ENCODE peak calls at places on chromosomes 16 and 17, in nine cellular contexts. Z is GM23248, C is fibroblast of lung, V is H9, I is HTR-8/SVneo, L is NCI-H2029 treated with DMSO at 0.1 percent for 48 hours, Y is ecto neural progenitor cell, W is mesenchymal stem cell, X is glutamatergic neuron. O is an unnamed sample.

GRCh38 chr16:28834873-28835863 is 11.0 kb downstream of the TUFM start:
- DNase-seq in Z (no peak), C (no peak), V (no peak), I (no peak), L (no peak), Y (no peak), W (no peak), X (no peak), O (no peak)

GRCh38 chr17:17724991-17725852 is 44.0 kb downstream of the RAI1 start:
- DNase-seq in Z (no peak), C (no peak), V (peak), I (no peak), L (no peak), Y (peak), W (peak), X (no peak), O (peak)

GRCh38 chr16:30666681-30667080 is 8.4 kb downstream of the FBRS start:
- DNase-seq in Z (peak), C (peak), V (no peak), I (no peak), L (no peak), Y (no peak), W (no peak), X (no peak), O (no peak)

GRCh38 chr17:40293363-40293762 is 5.7 kb downstream of the CDC6 start:
- DNase-seq in Z (no peak), C (no peak), V (no peak), I (no peak), L (no peak), Y (no peak), W (peak), X (no peak), O (no peak)

GRCh38 chr17:20095366-20096080 is 86.4 kb downstream of the SPECC1 start:
- DNase-seq in Z (peak), C (peak), V (peak), I (peak), L (no peak), Y (peak), W (peak), X (peak), O (peak)

GRCh38 chr17:82030470-82031302 is 792 bp upstream of the RAC3 start:
- DNase-seq in Z (peak), C (peak), V (peak), I (peak), L (peak), Y (peak), W (peak), X (peak), O (peak)

GRCh38 chr16:66740010-66740409 is 11.4 kb downstream of the DYNC1LI2 start:
- DNase-seq in Z (peak), C (no peak), V (peak), I (peak), L (no peak), Y (no peak), W (peak), X (peak), O (peak)

GRCh38 chr16:19143241-19143640 is 24.8 kb upstream of the SYT17 start:
- DNase-seq in Z (no peak), C (peak), V (no peak), I (no peak), L (no peak), Y (no peak), W (no peak), X (no peak), O (no peak)

GRCh38 chr17:82596316-82596715 is 51.9 kb downstream of the WDR45B start:
- DNase-seq in Z (no peak), C (no peak), V (no peak), I (no peak), L (no peak), Y (no peak), W (no peak), X (no peak), O (no peak)

GRCh38 chr17:35733366-35733765 is 1.9 kb downstream of the RASL10B start:
- DNase-seq in Z (no peak), C (no peak), V (no peak), I (no peak), L (no peak), Y (no peak), W (no peak), X (no peak), O (peak)

GRCh38 chr17:17926840-17927449 is 45.3 kb downstream of the TOM1L2 start:
- DNase-seq in Z (no peak), C (no peak), V (no peak), I (no peak), L (no peak), Y (no peak), W (no peak), X (no peak), O (no peak)

GRCh38 chr17:9987779-9988585 is 82.9 kb upstream of the RCVRN start:
- DNase-seq in Z (peak), C (peak), V (peak), I (peak), L (no peak), Y (peak), W (peak), X (peak), O (peak)

GRCh38 chr16:54460254-54460860 is 173.8 kb upstream of the IRX3 start:
- DNase-seq in Z (peak), C (no peak), V (no peak), I (no peak), L (no peak), Y (no peak), W (no peak), X (no peak), O (no peak)

GRCh38 chr17:55717898-55718735 is 4.5 kb downstream of the TMEM100 start:
- DNase-seq in Z (peak), C (peak), V (peak), I (peak), L (peak), Y (peak), W (peak), X (peak), O (peak)

GRCh38 chr17:80108321-80108971 is 7.1 kb downstream of the GAA start:
- DNase-seq in Z (no peak), C (no peak), V (peak), I (no peak), L (no peak), Y (no peak), W (no peak), X (no peak), O (peak)

GRCh38 chr16:19884021-19884485 is 595 bp downstream of the GPRC5B start:
- DNase-seq in Z (peak), C (no peak), V (peak), I (peak), L (no peak), Y (peak), W (peak), X (peak), O (no peak)

GRCh38 chr17:82103588-82104451 is 5.8 kb upstream of the FASN start:
- DNase-seq in Z (peak), C (no peak), V (peak), I (no peak), L (no peak), Y (peak), W (no peak), X (no peak), O (peak)

GRCh38 chr17:21289902-21290571 is 5.5 kb downstream of the MAP2K3 start:
- DNase-seq in Z (peak), C (no peak), V (no peak), I (no peak), L (no peak), Y (no peak), W (no peak), X (no peak), O (no peak)

GRCh38 chr17:41967921-41968578 is 1.5 kb downstream of the CNP start:
- DNase-seq in Z (no peak), C (no peak), V (no peak), I (no peak), L (no peak), Y (no peak), W (no peak), X (no peak), O (no peak)

GRCh38 chr17:8846768-8847211 is 20.7 kb downstream of the PIK3R6 start:
- DNase-seq in Z (peak), C (peak), V (peak), I (peak), L (no peak), Y (no peak), W (peak), X (no peak), O (peak)

GRCh38 chr17:3448059-3448630 is 14.5 kb upstream of the OR1E2 start:
- DNase-seq in Z (no peak), C (no peak), V (no peak), I (no peak), L (no peak), Y (no peak), W (no peak), X (no peak), O (no peak)

GRCh38 chr16:55892821-55893220 is 17.6 kb upstream of the CES5A start:
- DNase-seq in Z (no peak), C (no peak), V (no peak), I (no peak), L (no peak), Y (no peak), W (no peak), X (no peak), O (no peak)

GRCh38 chr16:86052926-86053325 is 154.0 kb downstream of the IRF8 start:
- DNase-seq in Z (no peak), C (no peak), V (no peak), I (no peak), L (no peak), Y (no peak), W (no peak), X (no peak), O (no peak)

GRCh38 chr17:81097943-81098308 is 63.0 kb downstream of the BAIAP2 start:
- DNase-seq in Z (peak), C (peak), V (no peak), I (no peak), L (no peak), Y (no peak), W (peak), X (no peak), O (no peak)

GRCh38 chr16:74291176-74291575 is 5.4 kb upstream of the PSMD7 start:
- DNase-seq in Z (no peak), C (no peak), V (no peak), I (no peak), L (no peak), Y (no peak), W (no peak), X (no peak), O (no peak)

GRCh38 chr17:75428775-75429469 is 23.4 kb upstream of the GRB2 start:
- DNase-seq in Z (peak), C (peak), V (no peak), I (no peak), L (no peak), Y (no peak), W (peak), X (no peak), O (no peak)

O was measured in islet precursor cell.